ENCODE peak calls at places on chromosomes 11 and 22, in nine cellular contexts. One of them, this sample, is unnamed.

GRCh38 chr11:6925636-6926207 is 504 bp upstream of the ZNF215 start:
- DNase-seq in fibroblast of pulmonary artery: peak
- DNase-seq in prostate gland: no peak
- DNase-seq in AG04450: no peak
- DNase-seq in cardiac fibroblast: peak
- DNase-seq in ovary: no peak
- DNase-seq in psoas muscle: no peak
- DNase-seq in CD8-positive, alpha-beta T cell: no peak
- DNase-seq in thoracic aorta: no peak
- DNase-seq in this sample: peak

GRCh38 chr22:40817737-40818136 is 1.4 kb downstream of the SLC25A17 start:
- DNase-seq in fibroblast of pulmonary artery: no peak
- DNase-seq in prostate gland: no peak
- DNase-seq in AG04450: no peak
- DNase-seq in cardiac fibroblast: no peak
- DNase-seq in ovary: no peak
- DNase-seq in psoas muscle: no peak
- DNase-seq in CD8-positive, alpha-beta T cell: no peak
- DNase-seq in thoracic aorta: no peak
- DNase-seq in this sample: no peak

GRCh38 chr22:30041475-30041874 is 38.8 kb upstream of the HORMAD2 start:
- DNase-seq in fibroblast of pulmonary artery: no peak
- DNase-seq in prostate gland: no peak
- DNase-seq in AG04450: no peak
- DNase-seq in cardiac fibroblast: no peak
- DNase-seq in ovary: no peak
- DNase-seq in psoas muscle: no peak
- DNase-seq in CD8-positive, alpha-beta T cell: no peak
- DNase-seq in thoracic aorta: no peak
- DNase-seq in this sample: no peak

GRCh38 chr11:78332174-78332866 is 85.3 kb downstream of the GAB2 start:
- DNase-seq in fibroblast of pulmonary artery: peak
- DNase-seq in prostate gland: no peak
- DNase-seq in AG04450: no peak
- DNase-seq in cardiac fibroblast: peak
- DNase-seq in ovary: no peak
- DNase-seq in psoas muscle: no peak
- DNase-seq in CD8-positive, alpha-beta T cell: no peak
- DNase-seq in thoracic aorta: no peak
- DNase-seq in this sample: no peak

GRCh38 chr11:1508986-1509385 is 22.4 kb upstream of the MOB2 start:
- DNase-seq in fibroblast of pulmonary artery: no peak
- DNase-seq in prostate gland: no peak
- DNase-seq in AG04450: no peak
- DNase-seq in cardiac fibroblast: no peak
- DNase-seq in ovary: no peak
- DNase-seq in psoas muscle: no peak
- DNase-seq in CD8-positive, alpha-beta T cell: no peak
- DNase-seq in thoracic aorta: no peak
- DNase-seq in this sample: no peak

GRCh38 chr22:37904572-37905533 is 1.2 kb upstream of the MICALL1 start:
- DNase-seq in fibroblast of pulmonary artery: peak
- DNase-seq in prostate gland: no peak
- DNase-seq in AG04450: peak
- DNase-seq in cardiac fibroblast: peak
- DNase-seq in ovary: peak
- DNase-seq in psoas muscle: peak
- DNase-seq in CD8-positive, alpha-beta T cell: no peak
- DNase-seq in thoracic aorta: peak
- DNase-seq in this sample: peak

GRCh38 chr11:5204787-5205186 is 4.3 kb upstream of the OR51V1 start:
- DNase-seq in fibroblast of pulmonary artery: peak
- DNase-seq in prostate gland: no peak
- DNase-seq in AG04450: peak
- DNase-seq in cardiac fibroblast: peak
- DNase-seq in ovary: no peak
- DNase-seq in psoas muscle: no peak
- DNase-seq in CD8-positive, alpha-beta T cell: no peak
- DNase-seq in thoracic aorta: no peak
- DNase-seq in this sample: peak

GRCh38 chr11:61828629-61829407 is 718 bp downstream of the FADS2 start:
- DNase-seq in fibroblast of pulmonary artery: peak
- DNase-seq in prostate gland: peak
- DNase-seq in AG04450: no peak
- DNase-seq in cardiac fibroblast: peak
- DNase-seq in ovary: peak
- DNase-seq in psoas muscle: peak
- DNase-seq in CD8-positive, alpha-beta T cell: no peak
- DNase-seq in thoracic aorta: no peak
- DNase-seq in this sample: peak

GRCh38 chr22:49550766-49551362 is 276.8 kb downstream of the BRD1 start:
- DNase-seq in fibroblast of pulmonary artery: no peak
- DNase-seq in prostate gland: no peak
- DNase-seq in AG04450: no peak
- DNase-seq in cardiac fibroblast: no peak
- DNase-seq in ovary: peak
- DNase-seq in psoas muscle: no peak
- DNase-seq in CD8-positive, alpha-beta T cell: no peak
- DNase-seq in thoracic aorta: no peak
- DNase-seq in this sample: no peak

GRCh38 chr11:47948137-47948536 is 32.2 kb upstream of the PTPRJ start:
- DNase-seq in fibroblast of pulmonary artery: peak
- DNase-seq in prostate gland: no peak
- DNase-seq in AG04450: no peak
- DNase-seq in cardiac fibroblast: peak
- DNase-seq in ovary: no peak
- DNase-seq in psoas muscle: no peak
- DNase-seq in CD8-positive, alpha-beta T cell: no peak
- DNase-seq in thoracic aorta: no peak
- DNase-seq in this sample: no peak

GRCh38 chr22:49958961-49959781 is 1.4 kb upstream of the PIM3 start:
- DNase-seq in fibroblast of pulmonary artery: no peak
- DNase-seq in prostate gland: no peak
- DNase-seq in AG04450: no peak
- DNase-seq in cardiac fibroblast: no peak
- DNase-seq in ovary: peak
- DNase-seq in psoas muscle: peak
- DNase-seq in CD8-positive, alpha-beta T cell: no peak
- DNase-seq in thoracic aorta: no peak
- DNase-seq in this sample: no peak

GRCh38 chr11:94511932-94512781 is at the start of gene C11orf97:
- DNase-seq in fibroblast of pulmonary artery: peak
- DNase-seq in prostate gland: peak
- DNase-seq in AG04450: no peak
- DNase-seq in cardiac fibroblast: peak
- DNase-seq in ovary: peak
- DNase-seq in psoas muscle: peak
- DNase-seq in CD8-positive, alpha-beta T cell: peak
- DNase-seq in thoracic aorta: no peak
- DNase-seq in this sample: peak

GRCh38 chr22:38406617-38407016 is 48.4 kb downstream of the KCNJ4 start:
- DNase-seq in fibroblast of pulmonary artery: peak
- DNase-seq in prostate gland: no peak
- DNase-seq in AG04450: peak
- DNase-seq in cardiac fibroblast: no peak
- DNase-seq in ovary: no peak
- DNase-seq in psoas muscle: no peak
- DNase-seq in CD8-positive, alpha-beta T cell: no peak
- DNase-seq in thoracic aorta: no peak
- DNase-seq in this sample: peak

GRCh38 chr11:121033635-121034034 is 9.7 kb downstream of the TBCEL start:
- DNase-seq in fibroblast of pulmonary artery: no peak
- DNase-seq in prostate gland: no peak
- DNase-seq in AG04450: no peak
- DNase-seq in cardiac fibroblast: no peak
- DNase-seq in ovary: no peak
- DNase-seq in psoas muscle: no peak
- DNase-seq in CD8-positive, alpha-beta T cell: no peak
- DNase-seq in thoracic aorta: no peak
- DNase-seq in this sample: no peak

GRCh38 chr11:116928102-116928777 is 90.8 kb upstream of the APOA1 start:
- DNase-seq in fibroblast of pulmonary artery: no peak
- DNase-seq in prostate gland: no peak
- DNase-seq in AG04450: no peak
- DNase-seq in cardiac fibroblast: peak
- DNase-seq in ovary: no peak
- DNase-seq in psoas muscle: no peak
- DNase-seq in CD8-positive, alpha-beta T cell: peak
- DNase-seq in thoracic aorta: no peak
- DNase-seq in this sample: no peak

GRCh38 chr11:35364101-35364780 is 55.1 kb downstream of the SLC1A2 start:
- DNase-seq in fibroblast of pulmonary artery: peak
- DNase-seq in prostate gland: peak
- DNase-seq in AG04450: no peak
- DNase-seq in cardiac fibroblast: peak
- DNase-seq in ovary: peak
- DNase-seq in psoas muscle: peak
- DNase-seq in CD8-positive, alpha-beta T cell: no peak
- DNase-seq in thoracic aorta: peak
- DNase-seq in this sample: peak

GRCh38 chr11:14376920-14377319 is 17.9 kb upstream of the RRAS2 start:
- DNase-seq in fibroblast of pulmonary artery: no peak
- DNase-seq in prostate gland: no peak
- DNase-seq in AG04450: no peak
- DNase-seq in cardiac fibroblast: peak
- DNase-seq in ovary: no peak
- DNase-seq in psoas muscle: no peak
- DNase-seq in CD8-positive, alpha-beta T cell: no peak
- DNase-seq in thoracic aorta: no peak
- DNase-seq in this sample: no peak

DNA sequence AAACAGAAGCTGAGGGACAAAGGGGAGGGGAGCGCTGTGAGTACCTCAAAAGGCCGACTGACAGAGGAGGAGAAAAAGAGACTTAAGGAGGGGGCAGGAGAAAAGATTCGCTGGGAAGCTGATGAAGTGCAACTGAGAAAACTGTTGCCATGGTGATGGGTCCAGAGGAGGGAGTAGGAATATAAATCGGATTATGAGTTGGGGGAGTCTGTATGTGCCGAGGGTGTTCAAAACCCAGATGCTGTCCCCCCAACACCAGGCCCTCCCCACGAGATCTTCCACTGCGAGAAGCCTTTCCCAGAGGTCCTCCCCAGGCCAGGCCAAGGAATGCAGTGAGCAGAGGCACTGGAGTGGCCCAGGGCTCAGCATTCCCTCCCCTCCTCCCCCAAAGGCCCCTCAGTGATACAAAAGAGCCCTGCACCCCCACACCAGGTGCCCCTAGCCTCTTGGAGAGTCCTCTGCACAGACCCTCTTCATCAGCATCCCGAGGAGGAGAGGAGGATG is 13.7 kb upstream of the BCL9L start:
- DNase-seq in fibroblast of pulmonary artery: no peak
- DNase-seq in prostate gland: no peak
- DNase-seq in AG04450: no peak
- DNase-seq in cardiac fibroblast: no peak
- DNase-seq in ovary: no peak
- DNase-seq in psoas muscle: no peak
- DNase-seq in CD8-positive, alpha-beta T cell: no peak
- DNase-seq in thoracic aorta: no peak
- DNase-seq in this sample: no peak
- H3K4me3 ChIP-seq in fibroblast of pulmonary artery: no peak
- H3K4me3 ChIP-seq in prostate gland: no peak
- H3K4me3 ChIP-seq in AG04450: no peak
- H3K4me3 ChIP-seq in cardiac fibroblast: no peak
- H3K4me3 ChIP-seq in ovary: no peak
- H3K4me3 ChIP-seq in psoas muscle: no peak
- H3K4me3 ChIP-seq in CD8-positive, alpha-beta T cell: peak
- H3K4me3 ChIP-seq in thoracic aorta: no peak
- H3K4me3 ChIP-seq in this sample: no peak

GRCh38 chr11:114745150-114745671 is 66.9 kb downstream of the NXPE2 start:
- DNase-seq in fibroblast of pulmonary artery: no peak
- DNase-seq in prostate gland: no peak
- DNase-seq in AG04450: no peak
- DNase-seq in cardiac fibroblast: no peak
- DNase-seq in ovary: no peak
- DNase-seq in psoas muscle: no peak
- DNase-seq in CD8-positive, alpha-beta T cell: no peak
- DNase-seq in thoracic aorta: no peak
- DNase-seq in this sample: no peak
- TF ChIP-seq CTCF in fibroblast of pulmonary artery: no peak
- TF ChIP-seq CTCF in prostate gland: no peak
- TF ChIP-seq CTCF in AG04450: no peak
- TF ChIP-seq CTCF in cardiac fibroblast: no peak
- TF ChIP-seq CTCF in ovary: no peak
- TF ChIP-seq CTCF in psoas muscle: no peak
- TF ChIP-seq CTCF in CD8-positive, alpha-beta T cell: no peak
- TF ChIP-seq CTCF in thoracic aorta: no peak
- TF ChIP-seq CTCF in this sample: no peak

GRCh38 chr22:22756109-22756508 is 111.7 kb downstream of the GGTLC2 start:
- DNase-seq in fibroblast of pulmonary artery: no peak
- DNase-seq in prostate gland: no peak
- DNase-seq in AG04450: no peak
- DNase-seq in cardiac fibroblast: no peak
- DNase-seq in ovary: no peak
- DNase-seq in psoas muscle: no peak
- DNase-seq in CD8-positive, alpha-beta T cell: no peak
- DNase-seq in thoracic aorta: no peak
- DNase-seq in this sample: no peak

GRCh38 chr22:22753526-22754267 is 109.3 kb downstream of the GGTLC2 start:
- DNase-seq in fibroblast of pulmonary artery: peak
- DNase-seq in prostate gland: peak
- DNase-seq in AG04450: no peak
- DNase-seq in cardiac fibroblast: peak
- DNase-seq in ovary: peak
- DNase-seq in psoas muscle: peak
- DNase-seq in CD8-positive, alpha-beta T cell: peak
- DNase-seq in thoracic aorta: no peak
- DNase-seq in this sample: peak

GRCh38 chr22:22754268-22754657 is 109.8 kb downstream of the GGTLC2 start:
- DNase-seq in fibroblast of pulmonary artery: no peak
- DNase-seq in prostate gland: no peak
- DNase-seq in AG04450: no peak
- DNase-seq in cardiac fibroblast: no peak
- DNase-seq in ovary: no peak
- DNase-seq in psoas muscle: no peak
- DNase-seq in CD8-positive, alpha-beta T cell: no peak
- DNase-seq in thoracic aorta: no peak
- DNase-seq in this sample: no peak

GRCh38 chr22:22755778-22756100 is 111.3 kb downstream of the GGTLC2 start:
- DNase-seq in fibroblast of pulmonary artery: no peak
- DNase-seq in prostate gland: no peak
- DNase-seq in AG04450: no peak
- DNase-seq in cardiac fibroblast: no peak
- DNase-seq in ovary: no peak
- DNase-seq in psoas muscle: no peak
- DNase-seq in CD8-positive, alpha-beta T cell: no peak
- DNase-seq in thoracic aorta: no peak
- DNase-seq in this sample: no peak

GRCh38 chr22:22754961-22755777 is 110.8 kb downstream of the GGTLC2 start:
- DNase-seq in fibroblast of pulmonary artery: no peak
- DNase-seq in prostate gland: no peak
- DNase-seq in AG04450: no peak
- DNase-seq in cardiac fibroblast: no peak
- DNase-seq in ovary: no peak
- DNase-seq in psoas muscle: no peak
- DNase-seq in CD8-positive, alpha-beta T cell: no peak
- DNase-seq in thoracic aorta: no peak
- DNase-seq in this sample: no peak
- H3K4me3 ChIP-seq in fibroblast of pulmonary artery: no peak
- H3K4me3 ChIP-seq in prostate gland: no peak
- H3K4me3 ChIP-seq in AG04450: no peak
- H3K4me3 ChIP-seq in cardiac fibroblast: no peak
- H3K4me3 ChIP-seq in ovary: no peak
- H3K4me3 ChIP-seq in psoas muscle: no peak
- H3K4me3 ChIP-seq in CD8-positive, alpha-beta T cell: no peak
- H3K4me3 ChIP-seq in thoracic aorta: no peak
- H3K4me3 ChIP-seq in this sample: no peak

GRCh38 chr22:20964090-20964798 is 2.8 kb upstream of the AIFM3 start:
- DNase-seq in fibroblast of pulmonary artery: no peak
- DNase-seq in prostate gland: no peak
- DNase-seq in AG04450: no peak
- DNase-seq in cardiac fibroblast: no peak
- DNase-seq in ovary: no peak
- DNase-seq in psoas muscle: no peak
- DNase-seq in CD8-positive, alpha-beta T cell: no peak
- DNase-seq in thoracic aorta: no peak
- DNase-seq in this sample: no peak
- TF ChIP-seq CTCF in fibroblast of pulmonary artery: no peak
- TF ChIP-seq CTCF in prostate gland: no peak
- TF ChIP-seq CTCF in AG04450: no peak
- TF ChIP-seq CTCF in cardiac fibroblast: no peak
- TF ChIP-seq CTCF in ovary: no peak
- TF ChIP-seq CTCF in psoas muscle: no peak
- TF ChIP-seq CTCF in CD8-positive, alpha-beta T cell: no peak
- TF ChIP-seq CTCF in thoracic aorta: no peak
- TF ChIP-seq CTCF in this sample: no peak